ENCODE peak calls at places on chromosomes 1 and 21, in four cellular contexts. One of them, this sample, is unnamed.

GRCh38 chr1:1063945-1064831 is 9.9 kb downstream of the RNF223 start:
- DNase-seq in IMR-90: peak; percentile 94
- DNase-seq in H1: peak; percentile 83
- DNase-seq in mesendoderm: peak; percentile 87
- DNase-seq in this sample: peak; percentile 95

GRCh38 chr1:5889462-5889861 is 102.8 kb downstream of the NPHP4 start:
- DNase-seq in H1: no peak
- DNase-seq in mesendoderm: no peak
- DNase-seq in IMR-90: no peak
- DNase-seq in this sample: no peak

GRCh38 chr1:154326546-154327465 is 1.5 kb downstream of the ATP8B2 start:
- DNase-seq in mesendoderm: no peak
- DNase-seq in H1: no peak
- DNase-seq in IMR-90: peak; percentile 64
- DNase-seq in this sample: no peak

GRCh38 chr1:66250483-66250882 is 283.5 kb upstream of the SGIP1 start:
- DNase-seq in H1: no peak
- DNase-seq in IMR-90: no peak
- DNase-seq in mesendoderm: no peak
- DNase-seq in this sample: peak; percentile 74

GRCh38 chr1:1200876-1201810 is 5.2 kb downstream of the TNFRSF18 start:
- DNase-seq in H1: peak; percentile 76
- DNase-seq in mesendoderm: peak; percentile 40
- DNase-seq in IMR-90: peak; percentile 63
- DNase-seq in this sample: peak; percentile 51

GRCh38 chr1:76006234-76006633 is 68.3 kb upstream of the ST6GALNAC3 start:
- DNase-seq in H1: no peak
- DNase-seq in mesendoderm: no peak
- DNase-seq in IMR-90: peak; percentile 83
- DNase-seq in this sample: peak; percentile 87

GRCh38 chr1:175015243-175015642 is 8.0 kb downstream of the MRPS14 start:
- DNase-seq in mesendoderm: no peak
- DNase-seq in IMR-90: peak; percentile 91
- DNase-seq in H1: no peak
- DNase-seq in this sample: peak; percentile 80

GRCh38 chr1:119870917-119871486 is 25.3 kb downstream of the ADAM30 start:
- DNase-seq in H1: peak; percentile 100
- DNase-seq in IMR-90: peak; percentile 72
- DNase-seq in mesendoderm: peak; percentile 87
- DNase-seq in this sample: peak; percentile 78

GRCh38 chr1:201191723-201192477 is 1.3 kb downstream of the IGFN1 start:
- DNase-seq in mesendoderm: no peak
- DNase-seq in H1: no peak
- DNase-seq in IMR-90: peak; percentile 98
- DNase-seq in this sample: peak; percentile 82

GRCh38 chr1:181485276-181486097 is 2.2 kb downstream of the CACNA1E start:
- DNase-seq in IMR-90: no peak
- DNase-seq in mesendoderm: peak; percentile 67
- DNase-seq in H1: peak; percentile 83
- DNase-seq in this sample: no peak

GRCh38 chr1:241579434-241579833 is 47.3 kb downstream of the KMO start:
- DNase-seq in H1: no peak
- DNase-seq in IMR-90: no peak
- DNase-seq in mesendoderm: no peak
- DNase-seq in this sample: no peak

GRCh38 chr1:237961710-237962109 is 71.0 kb upstream of the ZP4 start:
- DNase-seq in H1: no peak
- DNase-seq in mesendoderm: no peak
- DNase-seq in IMR-90: no peak
- DNase-seq in this sample: no peak

GRCh38 chr21:29379517-29380054 is 80.9 kb downstream of the BACH1 start:
- DNase-seq in IMR-90: no peak
- DNase-seq in mesendoderm: no peak
- DNase-seq in H1: no peak
- DNase-seq in this sample: no peak

GRCh38 chr1:164720329-164721036 is 161.5 kb downstream of the PBX1 start:
- DNase-seq in IMR-90: no peak
- DNase-seq in H1: no peak
- DNase-seq in mesendoderm: no peak
- DNase-seq in this sample: no peak

GRCh38 chr1:46061146-46061545 is 71.3 kb downstream of the PIK3R3 start:
- DNase-seq in H1: no peak
- DNase-seq in mesendoderm: no peak
- DNase-seq in IMR-90: no peak
- DNase-seq in this sample: no peak

DNA sequence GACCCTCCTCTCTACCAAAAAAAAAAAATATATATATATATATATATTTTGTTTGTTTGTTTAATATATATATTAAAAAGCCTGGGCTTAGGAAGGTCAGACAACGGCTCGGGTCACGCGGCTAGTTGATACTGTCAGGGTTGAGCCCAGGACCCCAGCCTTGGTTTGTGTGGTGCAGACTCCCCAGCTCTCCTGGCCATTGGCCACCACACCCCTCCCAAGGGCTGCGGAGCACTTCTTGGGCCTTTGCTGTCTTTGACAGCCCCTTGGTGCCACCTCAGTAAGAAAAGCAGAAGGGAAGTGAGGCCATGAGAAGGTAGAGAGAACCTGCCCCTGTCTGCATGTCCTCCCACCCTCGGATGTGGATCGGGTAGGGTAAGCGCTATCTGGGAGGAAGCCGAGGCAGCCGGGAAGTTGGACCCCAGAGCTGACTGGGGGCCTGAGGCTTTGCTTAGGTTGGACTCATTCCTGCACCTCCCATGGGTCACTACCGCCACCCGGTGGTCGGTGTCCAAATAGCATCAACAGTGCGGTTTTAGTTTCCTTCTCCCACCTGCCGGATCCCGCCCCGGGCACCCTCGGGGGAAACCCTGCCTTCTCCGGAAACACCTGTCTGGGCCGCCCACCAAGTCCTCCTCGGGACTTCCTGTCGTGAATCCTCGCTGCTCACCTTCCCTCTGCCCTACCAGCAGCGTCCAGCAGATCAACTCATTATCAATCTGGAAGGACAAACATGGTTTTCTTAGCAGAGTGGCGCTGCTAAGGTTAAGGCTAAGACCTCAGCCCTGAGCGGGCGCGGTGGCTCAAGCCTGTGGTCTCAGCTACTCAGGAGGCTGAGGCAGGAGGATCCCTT is 29.8 kb upstream of the GNPAT start:
- DNase-seq in IMR-90: peak; percentile 53
- DNase-seq in H1: peak; percentile 99
- DNase-seq in mesendoderm: peak; percentile 89
- DNase-seq in this sample: peak; percentile 74
- H3K4me3 ChIP-seq in IMR-90: peak overlapping the region; percentile 55
- H3K4me3 ChIP-seq in H1: no peak overlapping the region
- H3K4me3 ChIP-seq in mesendoderm: no peak overlapping the region
- H3K4me3 ChIP-seq in this sample: peak overlapping the region; percentile 5

GRCh38 chr1:228352677-228353481 is 53.8 kb downstream of the TRIM11 start:
- DNase-seq in H1: no peak
- DNase-seq in IMR-90: no peak
- DNase-seq in mesendoderm: no peak
- DNase-seq in this sample: no peak
- H3K23ac ChIP-seq in H1: no peak overlapping the region
- H3K23ac ChIP-seq in IMR-90: no peak overlapping the region
- H3K23ac ChIP-seq in mesendoderm: no peak overlapping the region
- H3K23ac ChIP-seq in this sample: no peak overlapping the region

GRCh38 chr1:65083263-65083896 is 64.6 kb upstream of the AK4 start:
- DNase-seq in IMR-90: peak; percentile 6
- DNase-seq in H1: no peak
- DNase-seq in mesendoderm: peak; percentile 6
- DNase-seq in this sample: peak; percentile 11
- H2BK15ac ChIP-seq in IMR-90: no peak overlapping the region
- H2BK15ac ChIP-seq in H1: no peak overlapping the region
- H2BK15ac ChIP-seq in mesendoderm: no peak overlapping the region
- H2BK15ac ChIP-seq in this sample: no peak overlapping the region

GRCh38 chr1:184665329-184665728 is 89.3 kb downstream of the EDEM3 start:
- DNase-seq in mesendoderm: no peak
- DNase-seq in H1: no peak
- DNase-seq in IMR-90: no peak
- DNase-seq in this sample: no peak

GRCh38 chr1:184664661-184665060 is 90.0 kb downstream of the EDEM3 start:
- DNase-seq in mesendoderm: no peak
- DNase-seq in IMR-90: no peak
- DNase-seq in H1: peak; percentile 55
- DNase-seq in this sample: no peak

GRCh38 chr1:184660462-184661191 is 94.0 kb downstream of the EDEM3 start:
- DNase-seq in mesendoderm: no peak
- DNase-seq in IMR-90: no peak
- DNase-seq in H1: no peak
- DNase-seq in this sample: no peak

GRCh38 chr1:184661801-184662200 is 92.9 kb downstream of the EDEM3 start:
- DNase-seq in IMR-90: no peak
- DNase-seq in H1: no peak
- DNase-seq in mesendoderm: peak; percentile 80
- DNase-seq in this sample: no peak

GRCh38 chr1:184664042-184664659 is 90.5 kb downstream of the EDEM3 start:
- DNase-seq in IMR-90: peak; percentile 57
- DNase-seq in mesendoderm: peak; percentile 83
- DNase-seq in H1: peak; percentile 94
- DNase-seq in this sample: peak; percentile 63
- H3K4me3 ChIP-seq in IMR-90: peak overlapping the region; percentile 12
- H3K4me3 ChIP-seq in mesendoderm: no peak overlapping the region
- H3K4me3 ChIP-seq in H1: peak overlapping the region; percentile 31
- H3K4me3 ChIP-seq in this sample: no peak overlapping the region

GRCh38 chr1:30745156-30745833 is 12.3 kb downstream of the LAPTM5 start:
- DNase-seq in H1: no peak
- DNase-seq in mesendoderm: no peak
- DNase-seq in IMR-90: no peak
- DNase-seq in this sample: no peak

GRCh38 chr1:30747028-30748008 is 10.3 kb downstream of the LAPTM5 start:
- DNase-seq in H1: no peak
- DNase-seq in IMR-90: no peak
- DNase-seq in mesendoderm: no peak
- DNase-seq in this sample: no peak

GRCh38 chr1:30748098-30748698 is 9.4 kb downstream of the LAPTM5 start:
- DNase-seq in mesendoderm: no peak
- DNase-seq in H1: no peak
- DNase-seq in IMR-90: no peak
- DNase-seq in this sample: no peak

GRCh38 chr1:30745834-30746208 is 11.8 kb downstream of the LAPTM5 start:
- DNase-seq in H1: no peak
- DNase-seq in mesendoderm: no peak
- DNase-seq in IMR-90: no peak
- DNase-seq in this sample: no peak

DNA sequence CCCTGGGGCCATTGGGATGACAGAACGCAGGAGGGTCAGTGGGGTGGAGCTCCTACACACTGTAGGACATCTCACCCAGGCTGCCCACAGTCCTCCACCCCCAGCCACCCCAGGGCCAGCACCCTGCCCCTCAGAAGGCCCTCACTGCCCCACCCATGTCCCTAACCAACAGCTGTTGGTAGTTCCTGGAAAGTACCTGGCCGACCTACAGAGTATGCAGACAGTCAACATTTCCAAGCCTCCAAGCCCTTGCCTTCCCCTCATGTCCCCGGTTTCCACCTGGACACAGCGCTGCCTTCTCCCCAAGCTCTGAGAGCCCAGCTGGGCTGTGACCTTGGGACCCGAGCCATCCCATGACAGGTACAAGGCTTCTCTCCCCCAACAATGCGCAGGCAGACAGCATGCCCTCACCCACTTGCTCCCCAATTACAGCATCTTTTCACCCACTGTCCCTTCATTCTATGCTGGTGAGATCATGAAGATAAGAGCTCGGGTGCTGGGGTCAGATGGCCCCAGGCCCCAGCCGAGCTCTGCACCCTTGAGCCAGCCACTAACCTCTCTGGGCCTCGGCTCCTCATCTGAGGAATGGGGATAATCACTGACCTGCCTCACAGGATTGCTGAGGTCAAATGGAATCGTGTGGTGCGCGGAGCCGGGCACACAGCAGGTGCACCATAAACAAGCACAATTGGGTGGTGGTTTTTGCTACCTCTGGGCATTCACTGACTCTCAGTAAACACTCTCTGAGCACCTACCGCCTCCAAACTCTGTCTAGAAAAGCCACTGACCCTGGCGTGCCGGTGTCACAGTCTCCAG is 11.2 kb downstream of the LAPTM5 start:
- DNase-seq in mesendoderm: no peak
- DNase-seq in IMR-90: no peak
- DNase-seq in H1: no peak
- DNase-seq in this sample: no peak
- H3K23ac ChIP-seq in mesendoderm: no peak overlapping the region
- H3K23ac ChIP-seq in IMR-90: no peak overlapping the region
- H3K23ac ChIP-seq in H1: no peak overlapping the region
- H3K23ac ChIP-seq in this sample: no peak overlapping the region

GRCh38 chr1:244367399-244368114 is 84.2 kb downstream of the ADSS2 start:
- DNase-seq in mesendoderm: no peak
- DNase-seq in IMR-90: no peak
- DNase-seq in H1: no peak
- DNase-seq in this sample: no peak
- H2BK15ac ChIP-seq in mesendoderm: no peak overlapping the region
- H2BK15ac ChIP-seq in IMR-90: no peak overlapping the region
- H2BK15ac ChIP-seq in H1: peak overlapping the region; percentile 75
- H2BK15ac ChIP-seq in this sample: no peak overlapping the region

GRCh38 chr21:33948951-33949444 is 33.4 kb upstream of the ATP5PO start:
- DNase-seq in H1: peak; percentile 45
- DNase-seq in mesendoderm: no peak
- DNase-seq in IMR-90: no peak
- DNase-seq in this sample: no peak

GRCh38 chr21:33948096-33948950 is 32.7 kb upstream of the ATP5PO start:
- DNase-seq in mesendoderm: peak; percentile 98
- DNase-seq in IMR-90: peak; percentile 30
- DNase-seq in H1: peak; percentile 75
- DNase-seq in this sample: peak; percentile 92

GRCh38 chr21:33951276-33952178 is 35.9 kb upstream of the ATP5PO start:
- DNase-seq in H1: peak; percentile 36
- DNase-seq in mesendoderm: no peak
- DNase-seq in IMR-90: peak; percentile 79
- DNase-seq in this sample: peak; percentile 76

GRCh38 chr21:33950425-33951079 is 34.9 kb upstream of the ATP5PO start:
- DNase-seq in mesendoderm: no peak
- DNase-seq in IMR-90: no peak
- DNase-seq in H1: peak; percentile 34
- DNase-seq in this sample: no peak

GRCh38 chr21:33949516-33950424 is 34.2 kb upstream of the ATP5PO start:
- DNase-seq in H1: peak; percentile 29
- DNase-seq in IMR-90: no peak
- DNase-seq in mesendoderm: no peak
- DNase-seq in this sample: no peak
- H3K4me3 ChIP-seq in H1: no peak overlapping the region
- H3K4me3 ChIP-seq in IMR-90: no peak overlapping the region
- H3K4me3 ChIP-seq in mesendoderm: no peak overlapping the region
- H3K4me3 ChIP-seq in this sample: no peak overlapping the region

GRCh38 chr1:111475706-111476105 is 1.9 kb downstream of the C1orf162 start:
- DNase-seq in H1: no peak
- DNase-seq in mesendoderm: no peak
- DNase-seq in IMR-90: no peak
- DNase-seq in this sample: no peak
- H3K23ac ChIP-seq in H1: no peak overlapping the region
- H3K23ac ChIP-seq in mesendoderm: no peak overlapping the region
- H3K23ac ChIP-seq in IMR-90: no peak overlapping the region
- H3K23ac ChIP-seq in this sample: no peak overlapping the region

This sample was measured in mesenchymal stem cell.